ENCODE peak calls at places on chromosomes 1 and 21, in eight cellular contexts. One of them, this sample, is unnamed.

GRCh38 chr1:216887032-216887431 is 163.8 kb upstream of the ESRRG start:
- DNase-seq in body of pancreas: no peak
- DNase-seq in cardiac fibroblast: no peak
- DNase-seq in IMR-90: peak
- DNase-seq in adrenal gland: no peak
- DNase-seq in breast epithelium: no peak
- DNase-seq in hepatocyte: no peak
- DNase-seq in OCI-LY7: no peak
- DNase-seq in this sample: no peak

GRCh38 chr1:53944469-53945182 is 873 bp downstream of the IFT25 start:
- DNase-seq in body of pancreas: no peak
- DNase-seq in adrenal gland: no peak
- DNase-seq in breast epithelium: no peak
- DNase-seq in OCI-LY7: no peak
- DNase-seq in hepatocyte: no peak
- DNase-seq in IMR-90: no peak
- DNase-seq in cardiac fibroblast: peak
- DNase-seq in this sample: no peak

GRCh38 chr1:56563568-56563967 is 15.8 kb downstream of the PLPP3 start:
- DNase-seq in IMR-90: no peak
- DNase-seq in cardiac fibroblast: no peak
- DNase-seq in body of pancreas: no peak
- DNase-seq in adrenal gland: no peak
- DNase-seq in OCI-LY7: no peak
- DNase-seq in hepatocyte: peak
- DNase-seq in breast epithelium: no peak
- DNase-seq in this sample: no peak

GRCh38 chr1:203624341-203624712 is 2.3 kb upstream of the ATP2B4 start:
- DNase-seq in cardiac fibroblast: no peak
- DNase-seq in IMR-90: no peak
- DNase-seq in breast epithelium: no peak
- DNase-seq in body of pancreas: no peak
- DNase-seq in adrenal gland: no peak
- DNase-seq in hepatocyte: peak
- DNase-seq in OCI-LY7: no peak
- DNase-seq in this sample: no peak

GRCh38 chr1:61157420-61157987 is 75.1 kb downstream of the NFIA start:
- DNase-seq in OCI-LY7: no peak
- DNase-seq in hepatocyte: peak
- DNase-seq in breast epithelium: no peak
- DNase-seq in body of pancreas: no peak
- DNase-seq in adrenal gland: no peak
- DNase-seq in cardiac fibroblast: peak
- DNase-seq in IMR-90: peak
- DNase-seq in this sample: peak

GRCh38 chr1:116260096-116260495 is 112.9 kb upstream of the ATP1A1 start:
- DNase-seq in hepatocyte: no peak
- DNase-seq in breast epithelium: no peak
- DNase-seq in adrenal gland: no peak
- DNase-seq in OCI-LY7: no peak
- DNase-seq in IMR-90: no peak
- DNase-seq in cardiac fibroblast: no peak
- DNase-seq in body of pancreas: no peak
- DNase-seq in this sample: no peak

GRCh38 chr21:42091899-42092508 is 20.9 kb downstream of the UMODL1 start:
- DNase-seq in adrenal gland: no peak
- DNase-seq in cardiac fibroblast: no peak
- DNase-seq in OCI-LY7: no peak
- DNase-seq in breast epithelium: no peak
- DNase-seq in hepatocyte: no peak
- DNase-seq in body of pancreas: no peak
- DNase-seq in IMR-90: no peak
- DNase-seq in this sample: no peak

GRCh38 chr1:21586926-21587601 is 77.8 kb downstream of the ALPL start:
- DNase-seq in body of pancreas: peak
- DNase-seq in hepatocyte: peak
- DNase-seq in adrenal gland: peak
- DNase-seq in breast epithelium: no peak
- DNase-seq in IMR-90: peak
- DNase-seq in OCI-LY7: no peak
- DNase-seq in cardiac fibroblast: peak
- DNase-seq in this sample: peak

GRCh38 chr1:99525313-99525712 is 120.6 kb upstream of the PALMD start:
- DNase-seq in cardiac fibroblast: no peak
- DNase-seq in body of pancreas: no peak
- DNase-seq in OCI-LY7: no peak
- DNase-seq in adrenal gland: no peak
- DNase-seq in hepatocyte: no peak
- DNase-seq in breast epithelium: no peak
- DNase-seq in IMR-90: no peak
- DNase-seq in this sample: no peak

GRCh38 chr1:115237507-115237906 is 100.5 kb downstream of the NGF start:
- DNase-seq in hepatocyte: no peak
- DNase-seq in adrenal gland: no peak
- DNase-seq in body of pancreas: no peak
- DNase-seq in OCI-LY7: no peak
- DNase-seq in cardiac fibroblast: peak
- DNase-seq in breast epithelium: no peak
- DNase-seq in IMR-90: peak
- DNase-seq in this sample: peak

GRCh38 chr1:6352138-6352563 is 41.4 kb downstream of the ACOT7 start:
- DNase-seq in IMR-90: no peak
- DNase-seq in hepatocyte: no peak
- DNase-seq in breast epithelium: no peak
- DNase-seq in cardiac fibroblast: no peak
- DNase-seq in adrenal gland: peak
- DNase-seq in OCI-LY7: no peak
- DNase-seq in body of pancreas: no peak
- DNase-seq in this sample: no peak

GRCh38 chr1:92446546-92446945 is 40.2 kb downstream of the GFI1 start:
- DNase-seq in body of pancreas: no peak
- DNase-seq in cardiac fibroblast: peak
- DNase-seq in breast epithelium: no peak
- DNase-seq in hepatocyte: peak
- DNase-seq in OCI-LY7: no peak
- DNase-seq in adrenal gland: no peak
- DNase-seq in IMR-90: peak
- DNase-seq in this sample: peak

GRCh38 chr1:207747627-207748492 is 4.0 kb upstream of the CD46 start:
- DNase-seq in adrenal gland: no peak
- DNase-seq in breast epithelium: no peak
- DNase-seq in OCI-LY7: peak
- DNase-seq in hepatocyte: no peak
- DNase-seq in IMR-90: no peak
- DNase-seq in body of pancreas: no peak
- DNase-seq in cardiac fibroblast: no peak
- DNase-seq in this sample: no peak

GRCh38 chr1:179809506-179810366 is 66.6 kb downstream of the FAM163A start:
- DNase-seq in IMR-90: peak
- DNase-seq in breast epithelium: peak
- DNase-seq in hepatocyte: peak
- DNase-seq in adrenal gland: peak
- DNase-seq in OCI-LY7: peak
- DNase-seq in cardiac fibroblast: peak
- DNase-seq in body of pancreas: peak
- DNase-seq in this sample: peak

GRCh38 chr1:62401034-62401433 is 35.8 kb upstream of the USP1 start:
- DNase-seq in IMR-90: no peak
- DNase-seq in cardiac fibroblast: no peak
- DNase-seq in OCI-LY7: no peak
- DNase-seq in hepatocyte: no peak
- DNase-seq in breast epithelium: no peak
- DNase-seq in body of pancreas: no peak
- DNase-seq in adrenal gland: no peak
- DNase-seq in this sample: no peak

GRCh38 chr1:31598980-31599379 is 18.5 kb upstream of the HCRTR1 start:
- DNase-seq in body of pancreas: no peak
- DNase-seq in OCI-LY7: no peak
- DNase-seq in hepatocyte: no peak
- DNase-seq in IMR-90: no peak
- DNase-seq in breast epithelium: no peak
- DNase-seq in cardiac fibroblast: no peak
- DNase-seq in adrenal gland: no peak
- DNase-seq in this sample: no peak

GRCh38 chr1:245790441-245790840 is 635.7 kb downstream of the KIF26B start:
- DNase-seq in adrenal gland: no peak
- DNase-seq in OCI-LY7: no peak
- DNase-seq in cardiac fibroblast: peak
- DNase-seq in body of pancreas: no peak
- DNase-seq in hepatocyte: no peak
- DNase-seq in IMR-90: peak
- DNase-seq in breast epithelium: no peak
- DNase-seq in this sample: no peak

GRCh38 chr1:243378666-243379065 is 122.8 kb downstream of the SDCCAG8 start:
- DNase-seq in IMR-90: no peak
- DNase-seq in adrenal gland: no peak
- DNase-seq in OCI-LY7: no peak
- DNase-seq in body of pancreas: no peak
- DNase-seq in hepatocyte: no peak
- DNase-seq in cardiac fibroblast: no peak
- DNase-seq in breast epithelium: no peak
- DNase-seq in this sample: no peak

DNA sequence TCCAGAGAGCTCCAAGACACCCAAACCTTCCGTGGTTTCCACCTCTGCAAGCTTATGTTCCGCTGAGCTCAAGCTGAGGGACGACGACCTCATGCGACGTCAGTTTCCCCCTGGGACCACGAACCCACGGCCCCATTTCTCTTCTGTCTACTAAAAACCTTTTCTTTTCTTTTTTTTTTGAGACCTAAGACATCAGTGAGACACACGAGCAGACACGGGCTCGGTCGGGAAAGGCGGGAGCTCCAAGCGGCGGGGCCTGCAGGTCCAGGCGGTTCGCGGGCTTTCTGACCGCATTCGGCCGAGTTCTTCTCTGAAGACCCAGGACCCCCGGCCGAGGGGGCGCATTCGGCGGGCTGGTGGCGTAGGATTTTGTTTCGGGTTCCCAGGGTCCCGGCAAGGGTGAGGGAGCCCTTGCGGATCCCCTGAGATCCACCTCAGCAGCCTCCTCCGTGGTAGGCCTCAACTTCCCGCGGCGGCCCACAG is 402 bp downstream of the C21orf58 start:
- DNase-seq in adrenal gland: peak
- DNase-seq in cardiac fibroblast: peak
- DNase-seq in OCI-LY7: peak
- DNase-seq in IMR-90: no peak
- DNase-seq in hepatocyte: peak
- DNase-seq in breast epithelium: no peak
- DNase-seq in body of pancreas: no peak
- DNase-seq in this sample: no peak
- TF ChIP-seq CTCF in adrenal gland: no peak
- TF ChIP-seq CTCF in cardiac fibroblast: no peak
- TF ChIP-seq CTCF in OCI-LY7: no peak
- TF ChIP-seq CTCF in IMR-90: no peak
- TF ChIP-seq CTCF in hepatocyte: no peak
- TF ChIP-seq CTCF in breast epithelium: no peak
- TF ChIP-seq CTCF in body of pancreas: no peak
- TF ChIP-seq CTCF in this sample: no peak

DNA sequence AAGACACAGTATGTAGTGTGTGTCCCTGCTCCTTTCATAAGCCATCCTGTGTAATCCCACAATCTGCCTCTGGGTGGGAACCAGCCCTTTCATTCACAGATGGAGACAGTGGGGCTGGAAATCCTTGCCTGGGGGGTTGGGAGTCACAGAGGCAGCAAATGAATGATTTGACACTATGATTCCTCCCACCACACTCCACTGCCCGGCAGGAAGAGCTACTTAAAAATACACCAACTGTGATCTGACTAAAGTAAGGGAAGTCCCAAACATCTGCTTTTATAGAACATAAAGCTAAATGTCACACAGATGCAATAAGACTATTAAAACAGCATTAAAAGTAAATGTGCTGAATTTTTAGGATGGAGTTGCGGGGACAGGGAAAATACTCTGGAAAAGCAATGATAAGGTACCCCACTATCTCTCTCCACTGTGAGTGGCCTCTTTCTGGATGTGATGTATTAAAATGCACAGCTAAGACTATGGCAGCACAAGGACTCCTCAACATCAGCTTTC is 4.3 kb downstream of the PARP1 start:
- DNase-seq in adrenal gland: no peak
- DNase-seq in IMR-90: peak
- DNase-seq in OCI-LY7: peak
- DNase-seq in body of pancreas: no peak
- DNase-seq in cardiac fibroblast: peak
- DNase-seq in hepatocyte: no peak
- DNase-seq in breast epithelium: no peak
- DNase-seq in this sample: peak
- H3K4me3 ChIP-seq in adrenal gland: no peak
- H3K4me3 ChIP-seq in IMR-90: no peak
- H3K4me3 ChIP-seq in OCI-LY7: peak
- H3K4me3 ChIP-seq in body of pancreas: no peak
- H3K4me3 ChIP-seq in cardiac fibroblast: no peak
- H3K4me3 ChIP-seq in hepatocyte: no peak
- H3K4me3 ChIP-seq in breast epithelium: no peak
- H3K4me3 ChIP-seq in this sample: no peak

DNA sequence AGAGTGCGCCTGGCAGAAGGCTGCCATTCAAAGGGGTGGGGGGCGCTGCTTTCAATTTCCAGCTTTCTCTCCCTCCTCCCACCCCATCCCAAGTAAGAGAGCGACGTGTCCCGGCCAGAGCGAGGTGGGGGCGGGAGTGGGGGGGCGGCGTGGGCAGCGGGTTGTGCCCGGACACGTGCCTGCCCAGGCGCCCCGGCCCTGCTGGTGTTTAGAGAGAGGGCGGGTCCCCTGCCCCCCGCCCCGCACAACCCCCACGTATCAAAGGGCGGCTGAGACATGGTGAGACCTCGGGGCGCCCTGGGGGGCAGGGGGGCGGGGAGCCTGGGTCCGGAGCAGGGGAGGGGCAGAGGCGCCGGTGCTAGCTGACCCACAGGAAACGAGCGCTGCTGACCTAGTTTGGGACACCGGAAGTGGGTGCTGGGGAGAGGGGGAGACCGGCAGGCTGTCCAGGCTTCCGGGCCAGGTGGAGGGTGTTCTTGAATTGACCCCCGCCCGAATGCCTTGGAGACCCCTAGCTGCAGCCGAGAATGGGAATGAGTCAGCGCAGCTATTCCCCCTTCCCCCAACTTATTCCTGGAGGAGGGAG is 1.3 kb downstream of the ZBTB7B start:
- DNase-seq in adrenal gland: peak
- DNase-seq in breast epithelium: no peak
- DNase-seq in OCI-LY7: peak
- DNase-seq in hepatocyte: peak
- DNase-seq in cardiac fibroblast: peak
- DNase-seq in IMR-90: peak
- DNase-seq in body of pancreas: peak
- DNase-seq in this sample: peak
- TF ChIP-seq CTCF in adrenal gland: no peak
- TF ChIP-seq CTCF in breast epithelium: no peak
- TF ChIP-seq CTCF in OCI-LY7: peak
- TF ChIP-seq CTCF in hepatocyte: no peak
- TF ChIP-seq CTCF in cardiac fibroblast: no peak
- TF ChIP-seq CTCF in IMR-90: no peak
- TF ChIP-seq CTCF in body of pancreas: no peak
- TF ChIP-seq CTCF in this sample: no peak

DNA sequence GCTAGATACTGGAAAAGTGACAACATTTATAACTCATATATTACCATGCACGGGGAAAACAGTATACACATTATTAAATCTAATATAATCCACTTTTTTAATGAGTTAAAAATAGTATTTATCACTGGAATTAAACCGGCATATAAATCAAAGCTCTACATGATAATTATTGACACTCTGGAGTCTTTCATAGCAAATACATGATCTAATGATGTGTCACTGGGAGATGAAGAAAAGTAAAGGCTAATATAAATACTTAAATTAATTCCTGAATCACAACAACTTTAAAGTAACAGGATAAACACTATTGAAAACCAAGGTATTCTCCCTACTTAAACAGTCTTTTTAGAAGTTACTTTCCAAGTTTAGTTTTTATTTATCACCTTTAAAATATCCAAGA is 52.4 kb upstream of the ASPM start:
- DNase-seq in adrenal gland: no peak
- DNase-seq in body of pancreas: no peak
- DNase-seq in breast epithelium: no peak
- DNase-seq in hepatocyte: no peak
- DNase-seq in OCI-LY7: no peak
- DNase-seq in cardiac fibroblast: no peak
- DNase-seq in IMR-90: no peak
- DNase-seq in this sample: no peak
- H3K4me3 ChIP-seq in adrenal gland: peak
- H3K4me3 ChIP-seq in body of pancreas: no peak
- H3K4me3 ChIP-seq in breast epithelium: no peak
- H3K4me3 ChIP-seq in hepatocyte: peak
- H3K4me3 ChIP-seq in OCI-LY7: peak
- H3K4me3 ChIP-seq in cardiac fibroblast: peak
- H3K4me3 ChIP-seq in IMR-90: peak
- H3K4me3 ChIP-seq in this sample: peak

This sample was measured in foreskin fibroblast.